ENCODE peak calls at places on chromosomes 7 and 10, in seven cellular contexts. N is SK-N-SH, E is IMR-90, G is GM12878, T is HCT116, C is K562, R is HepG2. W is an unnamed sample.

GRCh38 chr10:121796342-121796741 is 131.5 kb downstream of the ATE1 start:
- DNase-seq in N (no peak), E (no peak), G (no peak), T (no peak), C (no peak), R (no peak), W (no peak)

GRCh38 chr10:76738991-76739390 is 898.6 kb downstream of the KCNMA1 start:
- DNase-seq in N (no peak), E (no peak), G (no peak), T (no peak), C (no peak), R (no peak), W (no peak)

GRCh38 chr10:30231071-30231652 is 117.9 kb downstream of the MTPAP start:
- DNase-seq in N (no peak), E (no peak), G (no peak), T (no peak), C (no peak), R (peak; percentile 13), W (no peak)

GRCh38 chr7:57363321-57363720 is 86.7 kb upstream of the ZNF716 start:
- DNase-seq in N (no peak), E (no peak), G (no peak), T (no peak), C (no peak), R (no peak), W (no peak)

GRCh38 chr7:2734761-2735571 is 47.0 kb downstream of the AMZ1 start:
- DNase-seq in N (no peak), E (no peak), G (no peak), T (no peak), C (peak; percentile 72), R (no peak), W (no peak)

GRCh38 chr10:1420663-1421362 is 316.5 kb downstream of the ADARB2 start:
- DNase-seq in N (peak; percentile 85), E (no peak), G (no peak), T (peak; percentile 40), C (peak; percentile 78), R (peak; percentile 51), W (peak; percentile 60)

GRCh38 chr7:70539622-70540021 is 592.3 kb upstream of the GALNT17 start:
- DNase-seq in N (no peak), E (no peak), G (no peak), T (no peak), C (no peak), R (no peak), W (no peak)

GRCh38 chr7:113408999-113409398 is 290.6 kb upstream of the SMIM30 start:
- DNase-seq in N (no peak), E (no peak), G (no peak), T (no peak), C (no peak), R (no peak), W (no peak)

GRCh38 chr10:10394933-10395658 is 622.6 kb upstream of the CELF2 start:
- DNase-seq in N (no peak), E (peak; percentile 67), G (no peak), T (no peak), C (no peak), R (no peak), W (no peak)

GRCh38 chr10:71247306-71247705 is 34.9 kb downstream of the UNC5B start:
- DNase-seq in N (no peak), E (no peak), G (no peak), T (no peak), C (no peak), R (no peak), W (no peak)

GRCh38 chr7:130409067-130409721 is 28.9 kb downstream of the CPA1 start:
- DNase-seq in N (peak; percentile 36), E (peak; percentile 31), G (no peak), T (no peak), C (no peak), R (no peak), W (no peak)

GRCh38 chr10:120022357-120022756 is 129.8 kb downstream of the SEC23IP start:
- DNase-seq in N (no peak), E (no peak), G (no peak), T (no peak), C (no peak), R (no peak), W (no peak)

GRCh38 chr10:35194906-35195305 is 68.3 kb downstream of the CREM start:
- DNase-seq in N (peak; percentile 33), E (peak; percentile 91), G (no peak), T (peak; percentile 18), C (peak; percentile 38), R (no peak), W (peak; percentile 79)

GRCh38 chr10:55500931-55501559 is 700.0 kb upstream of the PCDH15 start:
- DNase-seq in N (peak; percentile 3), E (no peak), G (no peak), T (no peak), C (no peak), R (peak; percentile 31), W (peak; percentile 37)

GRCh38 chr7:114789942-114790341 is 132.0 kb upstream of the MDFIC start:
- DNase-seq in N (no peak), E (peak; percentile 87), G (no peak), T (no peak), C (no peak), R (no peak), W (no peak)

GRCh38 chr7:155449880-155450557 is 7.9 kb upstream of the EN2 start:
- DNase-seq in N (no peak), E (no peak), G (no peak), T (no peak), C (no peak), R (no peak), W (no peak)

GRCh38 chr7:155447603-155448002 is 10.3 kb upstream of the EN2 start:
- DNase-seq in N (no peak), E (no peak), G (no peak), T (no peak), C (no peak), R (no peak), W (no peak)

GRCh38 chr7:155449008-155449879 is 8.7 kb upstream of the EN2 start:
- DNase-seq in N (peak; percentile 47), E (no peak), G (no peak), T (no peak), C (no peak), R (no peak), W (peak; percentile 13)

GRCh38 chr7:155450558-155450827 is 7.4 kb upstream of the EN2 start:
- DNase-seq in N (no peak), E (no peak), G (no peak), T (no peak), C (no peak), R (no peak), W (no peak)

DNA sequence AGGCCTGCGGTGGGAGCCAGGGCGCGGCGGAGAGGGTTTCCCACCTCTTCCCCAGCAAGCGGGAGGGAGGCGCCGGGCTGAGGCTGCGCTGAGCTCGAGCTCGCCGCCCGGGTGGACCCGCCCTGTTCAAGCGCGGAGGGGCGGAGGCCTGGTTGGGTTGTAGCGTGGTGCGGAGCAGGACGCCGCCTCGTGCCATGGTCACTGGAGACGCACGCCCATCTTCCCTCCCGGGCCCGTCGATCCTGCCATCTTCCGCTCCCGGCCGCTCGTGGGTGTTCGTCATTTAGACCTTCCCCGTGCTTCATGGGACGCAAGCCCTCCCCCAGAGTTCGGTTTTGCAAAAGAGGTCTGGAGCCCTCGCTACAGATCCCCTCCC is 9.3 kb upstream of the EN2 start:
- DNase-seq in N (no peak), E (no peak), G (no peak), T (no peak), C (no peak), R (no peak), W (no peak)
- TF ChIP-seq RAD21 in N (no peak), E (no peak), G (no peak), T (no peak), C (no peak), R (no peak), W (no peak)

GRCh38 chr10:102043456-102043855 is 12.5 kb downstream of the ARMH3 start:
- DNase-seq in N (no peak), E (peak; percentile 42), G (no peak), T (no peak), C (peak; percentile 0), R (no peak), W (no peak)
- TF ChIP-seq RAD21 in N (no peak), E (no peak), G (no peak), T (no peak), C (no peak), R (no peak), W (no peak)

GRCh38 chr7:104971290-104972071 is 42.5 kb upstream of the KMT2E start:
- DNase-seq in N (no peak), E (peak; percentile 60), G (no peak), T (no peak), C (no peak), R (peak; percentile 47), W (peak; percentile 35)
- TF ChIP-seq RAD21 in N (no peak), E (no peak), G (no peak), T (no peak), C (no peak), R (no peak), W (no peak)

GRCh38 chr10:17348111-17349008 is 106.0 kb downstream of the ST8SIA6 start:
- DNase-seq in N (peak; percentile 61), E (peak; percentile 79), G (no peak), T (peak; percentile 83), C (peak; percentile 68), R (no peak), W (peak; percentile 7)
- TF ChIP-seq RAD21 in N (peak; percentile 7), E (no peak), G (no peak), T (no peak), C (no peak), R (no peak), W (no peak)

W was measured in A549.